ENCODE peak calls at places on chromosome 19, in nine cellular contexts. P, Q, T, V, G, I, X, B and K are unnamed samples.

GRCh38 chr19:40800339-40800996 is 1.5 kb downstream of the EGLN2 start:
- DNase-seq in I (no peak), P (no peak), X (no peak), Q (no peak), V (no peak), G (no peak), B (no peak), T (no peak), K (no peak)

GRCh38 chr19:36140289-36141038 is 598 bp downstream of the CAPNS1 start:
- DNase-seq in T (peak), G (peak), Q (peak), B (peak), V (peak), X (peak), I (no peak), P (peak), K (peak)

GRCh38 chr19:11379857-11380350 is 4.2 kb downstream of the EPOR start:
- DNase-seq in G (no peak), B (no peak), Q (no peak), I (no peak), T (no peak), P (no peak), V (no peak), X (no peak), K (no peak)

GRCh38 chr19:55146078-55146647 is 2.8 kb downstream of the TNNT1 start:
- DNase-seq in P (no peak), T (no peak), G (peak), V (peak), Q (peak), B (peak), X (no peak), I (no peak), K (no peak)

GRCh38 chr19:29772696-29773095 is 39.1 kb upstream of the CCNE1 start:
- DNase-seq in X (no peak), T (no peak), P (no peak), Q (no peak), I (no peak), B (no peak), V (no peak), G (no peak), K (no peak)

GRCh38 chr19:2469102-2469914 is 6.6 kb upstream of the GADD45B start:
- DNase-seq in X (no peak), I (no peak), V (peak), P (peak), G (peak), B (no peak), T (no peak), Q (peak), K (no peak)

GRCh38 chr19:10112037-10112751 is 701 bp downstream of the P2RY11 start:
- DNase-seq in G (peak), B (no peak), V (no peak), X (no peak), I (no peak), T (no peak), Q (no peak), P (no peak), K (no peak)

GRCh38 chr19:13234518-13234917 is 84.3 kb downstream of the IER2 start:
- DNase-seq in B (peak), I (no peak), Q (no peak), P (peak), G (peak), T (peak), V (peak), X (peak), K (peak)

GRCh38 chr19:29678484-29679106 is 13.3 kb downstream of the PLEKHF1 start:
- DNase-seq in Q (no peak), X (peak), B (no peak), G (no peak), P (no peak), T (peak), I (no peak), V (no peak), K (no peak)

GRCh38 chr19:42023121-42023942 is 29.3 kb upstream of the ATP1A3 start:
- DNase-seq in Q (no peak), V (peak), P (peak), G (no peak), B (peak), T (no peak), X (peak), I (no peak), K (peak)

GRCh38 chr19:39362682-39363657 is 20.7 kb downstream of the SAMD4B start:
- DNase-seq in T (no peak), Q (peak), V (no peak), G (peak), B (no peak), I (no peak), P (peak), X (no peak), K (no peak)

GRCh38 chr19:30686252-30686762 is 314.1 kb downstream of the ZNF536 start:
- DNase-seq in X (no peak), P (peak), Q (no peak), I (no peak), V (peak), T (no peak), B (no peak), G (no peak), K (no peak)

GRCh38 chr19:39370735-39371134 is 20.2 kb downstream of the PAF1 start:
- DNase-seq in V (no peak), P (no peak), Q (no peak), B (no peak), T (no peak), I (no peak), X (no peak), G (no peak), K (no peak)

GRCh38 chr19:55117063-55117635 is 288 bp downstream of the PPP1R12C start:
- DNase-seq in Q (no peak), V (peak), I (no peak), P (no peak), X (no peak), B (peak), G (no peak), T (peak), K (no peak)

GRCh38 chr19:12706332-12706718 is 9.9 kb upstream of the FBXW9 start:
- DNase-seq in V (no peak), B (no peak), Q (no peak), X (no peak), P (no peak), G (no peak), T (no peak), I (no peak), K (no peak)

GRCh38 chr19:39365531-39365930 is 23.3 kb downstream of the SAMD4B start:
- DNase-seq in T (no peak), B (no peak), Q (no peak), I (no peak), V (no peak), P (no peak), G (no peak), X (no peak), K (no peak)

GRCh38 chr19:41908724-41909464 is 19.4 kb downstream of the ERFL start:
- DNase-seq in G (no peak), Q (no peak), V (no peak), P (no peak), X (no peak), I (no peak), B (no peak), T (no peak), K (no peak)

GRCh38 chr19:3979289-3979673 is 6.0 kb downstream of the EEF2 start:
- DNase-seq in P (no peak), B (no peak), G (no peak), Q (no peak), V (no peak), I (no peak), T (no peak), X (no peak), K (no peak)

GRCh38 chr19:7349961-7350711 is 1.4 kb downstream of the ARHGEF18 start:
- DNase-seq in G (no peak), X (no peak), P (no peak), Q (no peak), B (no peak), T (no peak), I (peak), V (no peak), K (no peak)

GRCh38 chr19:55654833-55655647 is at the start of gene U2AF2:
- DNase-seq in B (peak), I (peak), X (peak), G (peak), P (peak), V (peak), T (peak), Q (peak), K (peak)

GRCh38 chr19:38932425-38933179 is 1.9 kb downstream of the MRPS12 start:
- DNase-seq in P (peak), B (no peak), T (no peak), I (no peak), G (peak), Q (no peak), X (peak), V (peak), K (peak)

GRCh38 chr19:33248553-33248953 is 22.9 kb upstream of the SLC7A10 start:
- DNase-seq in Q (no peak), T (no peak), G (no peak), V (no peak), I (no peak), X (peak), P (no peak), B (no peak), K (no peak)

GRCh38 chr19:14383556-14383897 is 2.3 kb downstream of the ADGRE5 start:
- DNase-seq in G (no peak), P (no peak), B (peak), X (no peak), V (no peak), I (no peak), Q (no peak), T (peak), K (no peak)

GRCh38 chr19:5681446-5682292 is 842 bp downstream of the HSD11B1L start:
- DNase-seq in I (no peak), P (no peak), X (no peak), G (no peak), V (peak), T (no peak), B (no peak), Q (no peak), K (no peak)
- H3K4me3 ChIP-seq in I (peak), P (peak), X (no peak), G (peak), V (peak), T (peak), B (peak), Q (peak), K (no peak)

DNA sequence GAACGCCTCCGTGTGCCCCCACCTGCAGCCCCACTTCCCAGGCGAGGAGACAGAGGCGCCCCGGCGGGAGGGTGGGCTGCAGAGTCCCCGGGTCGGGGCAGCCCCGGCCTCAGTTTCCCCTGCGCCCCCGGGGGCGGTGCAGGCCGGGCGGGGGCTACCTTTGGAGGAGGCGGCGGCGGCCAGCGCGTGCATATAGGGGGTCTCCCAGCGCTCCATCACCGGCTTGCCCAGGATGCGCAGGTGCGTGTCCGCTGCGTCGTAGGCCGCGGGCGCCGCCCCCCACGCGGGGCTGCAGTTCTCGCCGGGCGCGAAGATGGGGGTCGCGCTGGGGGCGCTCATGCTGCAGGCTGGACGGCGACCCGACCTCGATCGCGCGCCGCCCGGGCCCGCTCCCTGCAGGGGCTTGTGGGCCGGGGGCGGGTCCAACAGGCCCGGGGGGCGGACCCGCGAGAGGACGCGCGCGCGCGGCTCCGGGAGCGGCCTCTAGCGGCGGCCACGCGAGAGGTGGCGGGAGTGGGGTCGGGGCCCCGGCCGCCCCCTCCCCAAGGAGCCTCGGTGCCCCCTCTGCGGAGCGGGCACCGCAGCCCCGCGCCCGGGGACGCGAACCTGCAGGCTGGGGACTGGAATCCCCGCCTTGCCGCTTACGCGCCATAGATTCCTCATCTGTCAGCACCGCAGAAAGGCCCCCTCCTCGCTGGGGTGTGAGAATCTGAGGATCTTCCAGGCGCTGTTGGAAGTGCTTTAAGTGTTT is at the start of gene GAMT:
- DNase-seq in X (no peak), B (no peak), G (peak), I (no peak), V (peak), P (peak), T (peak), Q (no peak), K (no peak)
- H3K27ac ChIP-seq in X (peak), B (no peak), G (no peak), I (peak), V (no peak), P (no peak), T (peak), Q (no peak), K (no peak)

GRCh38 chr19:35117791-35118190 is 2.2 kb downstream of the FXYD3 start:
- DNase-seq in I (no peak), X (no peak), B (peak), P (no peak), Q (no peak), G (no peak), T (no peak), V (no peak), K (peak)
- H3K4me3 ChIP-seq in I (no peak), X (no peak), B (peak), P (no peak), Q (peak), G (no peak), T (no peak), V (no peak), K (no peak)

GRCh38 chr19:1225451-1226226 is 12.2 kb downstream of the CBARP start:
- DNase-seq in P (no peak), I (no peak), B (no peak), G (no peak), X (no peak), Q (no peak), T (no peak), V (no peak), K (no peak)
- H3K27ac ChIP-seq in P (no peak), I (peak), B (no peak), G (peak), X (no peak), Q (no peak), T (no peak), V (no peak), K (no peak)

GRCh38 chr19:6233827-6234511 is 45.8 kb downstream of the MLLT1 start:
- DNase-seq in B (no peak), I (no peak), P (no peak), Q (no peak), X (no peak), V (no peak), G (no peak), T (peak), K (peak)
- H3K4me3 ChIP-seq in B (no peak), I (no peak), P (no peak), Q (no peak), X (no peak), V (no peak), G (no peak), T (no peak), K (no peak)

GRCh38 chr19:57111329-57111644 is 8.5 kb upstream of the USP29 start:
- DNase-seq in T (no peak), I (no peak), V (no peak), P (no peak), Q (no peak), X (no peak), G (peak), B (no peak), K (no peak)

GRCh38 chr19:57106646-57107235 is 13.0 kb upstream of the USP29 start:
- DNase-seq in I (no peak), Q (no peak), V (no peak), T (no peak), P (no peak), B (no peak), X (no peak), G (no peak), K (no peak)

GRCh38 chr19:57105976-57106610 is 13.7 kb upstream of the USP29 start:
- DNase-seq in B (no peak), V (no peak), X (no peak), G (no peak), T (no peak), I (no peak), P (no peak), Q (no peak), K (no peak)

DNA sequence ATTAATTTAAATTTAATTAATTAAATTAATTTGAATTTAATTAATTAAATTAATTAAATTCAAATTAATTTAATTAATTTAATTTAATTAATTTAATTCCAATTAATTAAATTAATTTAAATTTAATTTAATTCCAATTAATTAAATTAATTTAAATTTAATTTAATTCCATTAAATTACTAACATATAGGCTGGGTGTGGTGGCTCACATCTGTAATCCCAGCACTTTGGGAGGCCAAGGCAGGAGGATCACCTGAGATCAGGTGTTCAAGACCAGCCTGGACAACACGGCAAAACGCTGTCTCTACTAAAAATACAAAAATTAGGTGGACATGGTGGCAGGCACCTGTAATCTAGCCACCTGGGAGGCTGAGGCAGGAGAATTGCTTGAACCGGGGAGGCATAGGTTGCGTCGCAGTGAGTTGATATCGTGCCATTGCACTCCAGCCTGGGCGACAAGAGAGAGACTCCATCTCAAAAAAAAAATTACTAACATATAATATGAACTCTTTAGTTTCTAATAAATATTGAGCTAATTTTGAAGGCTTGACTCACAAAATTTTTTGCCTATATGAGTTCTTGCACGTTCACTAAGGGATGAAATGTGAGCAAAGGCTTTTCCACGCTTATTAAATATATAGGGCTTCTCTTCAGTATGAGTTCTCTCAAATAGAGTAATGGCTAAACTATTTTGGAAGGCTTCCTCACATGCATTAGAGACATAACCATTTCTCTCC is 9.0 kb upstream of the USP29 start:
- DNase-seq in T (no peak), B (no peak), V (no peak), Q (no peak), P (no peak), X (no peak), G (peak), I (no peak), K (no peak)
- H3K27ac ChIP-seq in T (no peak), B (no peak), V (no peak), Q (no peak), P (no peak), X (no peak), G (no peak), I (no peak), K (no peak)

GRCh38 chr19:44954278-44954648 is 917 bp upstream of the CLPTM1 start:
- DNase-seq in Q (no peak), V (no peak), B (no peak), I (no peak), T (no peak), P (no peak), X (no peak), G (no peak), K (no peak)
- H3K4me3 ChIP-seq in Q (peak), V (peak), B (peak), I (peak), T (peak), P (peak), X (peak), G (peak), K (peak)

GRCh38 chr19:27733551-27734266 is 1479.2 kb downstream of the UQCRFS1 start:
- DNase-seq in X (no peak), Q (no peak), G (no peak), I (no peak), T (no peak), V (no peak), P (peak), B (no peak), K (no peak)
- H3K27ac ChIP-seq in X (no peak), Q (no peak), G (no peak), I (no peak), T (no peak), V (no peak), P (no peak), B (no peak), K (no peak)